ENCODE peak calls at places on chromosome 14, in ten cellular contexts. N is left lung; L is GM23248; J is naive thymus-derived CD4-positive, alpha-beta T cell; R is astrocyte; W is CD4-positive, alpha-beta memory T cell; F is effector memory CD4-positive, alpha-beta T cell; Z is neuronal stem cell; H is SK-N-SH; O is dorsolateral prefrontal cortex. I is an unnamed sample.

GRCh38 chr14:96623676-96624484 is 121.7 kb downstream of the PAPOLA start:
- DNase-seq in R (no peak), F (no peak), Z (no peak), H (no peak), J (no peak), L (no peak), O (no peak), N (no peak), W (no peak), I (no peak)

GRCh38 chr14:100298551-100299237 is 7.5 kb downstream of the SLC25A29 start:
- DNase-seq in F (no peak), N (peak; percentile 41), J (no peak), R (no peak), O (no peak), W (no peak), Z (no peak), L (no peak), H (no peak), I (peak; percentile 40)

GRCh38 chr14:69318241-69318640 is 58.3 kb downstream of the GALNT16 start:
- DNase-seq in F (no peak), H (no peak), R (no peak), Z (no peak), L (no peak), W (no peak), J (no peak), N (no peak), O (no peak), I (no peak)

GRCh38 chr14:24123465-24124417 is 6.7 kb upstream of the FITM1 start:
- DNase-seq in R (no peak), N (peak; percentile 39), W (no peak), H (no peak), F (no peak), Z (no peak), O (no peak), J (no peak), L (no peak), I (no peak)

GRCh38 chr14:75274899-75275569 is 3.6 kb upstream of the FOS start:
- DNase-seq in F (peak; percentile 75), J (peak; percentile 70), H (no peak), O (no peak), L (no peak), Z (no peak), R (no peak), W (peak; percentile 85), N (peak; percentile 87), I (peak; percentile 54)

GRCh38 chr14:30558362-30558674 is 640 bp upstream of the G2E3 start:
- DNase-seq in W (no peak), J (no peak), R (no peak), F (no peak), H (no peak), Z (no peak), O (no peak), N (no peak), L (no peak), I (no peak)

GRCh38 chr14:83885748-83886382 is 1644.1 kb upstream of the FLRT2 start:
- DNase-seq in F (no peak), L (no peak), N (no peak), O (no peak), H (no peak), W (no peak), R (no peak), Z (no peak), J (no peak), I (no peak)

GRCh38 chr14:57560681-57561080 is 67.0 kb upstream of the CCDC198 start:
- DNase-seq in F (no peak), O (no peak), H (no peak), W (no peak), Z (no peak), R (no peak), N (no peak), J (no peak), L (no peak), I (no peak)

GRCh38 chr14:97468220-97468619 is 671.0 kb downstream of the VRK1 start:
- DNase-seq in O (no peak), L (no peak), W (no peak), N (no peak), F (no peak), Z (no peak), J (no peak), R (no peak), H (no peak), I (no peak)

GRCh38 chr14:92651106-92651792 is 97.2 kb downstream of the LGMN start:
- DNase-seq in R (no peak), H (no peak), J (peak; percentile 90), Z (no peak), F (peak; percentile 71), L (no peak), O (no peak), W (peak; percentile 84), N (peak; percentile 90), I (peak; percentile 90)

GRCh38 chr14:99259327-99259726 is 12.7 kb downstream of the BCL11B start:
- DNase-seq in L (no peak), W (peak; percentile 81), H (no peak), N (no peak), Z (no peak), F (peak; percentile 63), R (no peak), J (peak; percentile 92), O (no peak), I (no peak)

GRCh38 chr14:37172024-37172869 is at the start of gene SLC25A21:
- DNase-seq in J (no peak), N (peak; percentile 87), R (peak; percentile 77), H (no peak), W (no peak), L (peak; percentile 84), Z (peak; percentile 61), O (peak; percentile 71), F (no peak), I (no peak)

GRCh38 chr14:21866479-21866878 is 192.9 kb upstream of the OR4E1 start:
- DNase-seq in R (no peak), H (no peak), O (no peak), W (no peak), J (no peak), N (no peak), Z (no peak), F (no peak), L (peak; percentile 18), I (no peak)

GRCh38 chr14:21894003-21894897 is 220.6 kb upstream of the OR4E1 start:
- DNase-seq in H (no peak), O (peak; percentile 4), N (no peak), F (peak; percentile 17), L (no peak), J (peak; percentile 53), Z (no peak), R (no peak), W (peak; percentile 39), I (peak; percentile 45)

GRCh38 chr14:39185256-39186049 is 10.4 kb downstream of the PNN start:
- DNase-seq in R (no peak), N (no peak), H (no peak), Z (no peak), J (no peak), F (no peak), O (no peak), W (no peak), L (no peak), I (no peak)

GRCh38 chr14:76446486-76446885 is 70.5 kb downstream of the ESRRB start:
- DNase-seq in O (no peak), J (no peak), L (no peak), H (peak; percentile 43), Z (no peak), W (no peak), F (no peak), N (no peak), R (no peak), I (no peak)

GRCh38 chr14:58907803-58908202 is 270.0 kb downstream of the DACT1 start:
- DNase-seq in H (no peak), O (no peak), J (no peak), Z (no peak), R (peak; percentile 76), L (no peak), N (no peak), F (no peak), W (no peak), I (no peak)

GRCh38 chr14:106586098-106586704 is 1059.8 kb downstream of the TMEM121 start:
- DNase-seq in N (no peak), F (peak; percentile 18), Z (no peak), H (peak; percentile 36), R (no peak), W (peak; percentile 40), J (peak; percentile 48), L (no peak), O (no peak), I (peak; percentile 38)

GRCh38 chr14:54219281-54220121 is 177.3 kb upstream of the CDKN3 start:
- DNase-seq in J (no peak), N (no peak), F (no peak), R (no peak), H (peak; percentile 48), L (peak; percentile 20), O (no peak), Z (no peak), W (no peak), I (no peak)
- H3K4me3 ChIP-seq in J (no peak overlapping the region), N (no peak overlapping the region), F (no peak overlapping the region), R (peak overlapping the region; percentile 53), H (no peak overlapping the region), L (peak overlapping the region; percentile 69), O (peak overlapping the region; percentile 32), Z (peak overlapping the region; percentile 22), W (no peak overlapping the region), I (no peak overlapping the region)

GRCh38 chr14:32896979-32897723 is 41.5 kb upstream of the NPAS3 start:
- DNase-seq in L (peak; percentile 60), O (no peak), Z (no peak), W (no peak), F (no peak), R (peak; percentile 33), N (no peak), J (no peak), H (no peak), I (no peak)
- H3K27ac ChIP-seq in L (peak overlapping the region; percentile 26), O (peak overlapping the region; percentile 81), Z (no peak overlapping the region), W (no peak overlapping the region), F (no peak overlapping the region), R (peak overlapping the region; percentile 26), N (peak overlapping the region; percentile 62), J (no peak overlapping the region), H (no peak overlapping the region), I (no peak overlapping the region)

GRCh38 chr14:73238941-73239340 is 1.6 kb downstream of the PAPLN start:
- DNase-seq in O (no peak), J (no peak), Z (no peak), H (peak; percentile 25), N (no peak), W (no peak), L (no peak), F (no peak), R (no peak), I (no peak)
- H3K4me3 ChIP-seq in O (peak overlapping the region; percentile 58), J (no peak overlapping the region), Z (peak overlapping the region; percentile 52), H (no peak overlapping the region), N (peak overlapping the region; percentile 46), W (no peak overlapping the region), L (peak overlapping the region; percentile 57), F (no peak overlapping the region), R (peak overlapping the region; percentile 56), I (no peak overlapping the region)

DNA sequence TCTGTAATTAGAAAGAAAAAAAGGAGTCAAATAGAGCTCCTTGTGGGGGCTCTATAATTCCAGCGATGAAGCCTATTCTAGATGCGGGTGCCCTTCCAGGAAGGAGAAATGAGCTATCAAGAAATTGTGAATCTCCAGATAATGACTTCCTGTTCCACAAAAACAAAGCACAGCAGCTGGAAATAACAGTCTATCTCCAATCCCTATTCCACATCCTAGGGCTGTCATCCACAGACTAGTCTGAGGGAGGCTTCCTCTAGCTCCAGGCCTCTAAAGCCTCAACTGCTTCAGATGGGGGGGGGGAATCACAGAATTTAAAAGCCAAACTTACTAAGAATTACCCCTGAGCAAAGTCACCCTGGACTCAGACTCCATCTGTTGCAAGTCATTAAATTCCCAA is 77.4 kb upstream of the GTF2A1 start:
- DNase-seq in N (no peak), H (no peak), Z (no peak), R (no peak), L (no peak), J (no peak), F (no peak), W (no peak), O (no peak), I (no peak)
- H3K27ac ChIP-seq in N (no peak overlapping the region), H (no peak overlapping the region), Z (no peak overlapping the region), R (no peak overlapping the region), L (no peak overlapping the region), J (no peak overlapping the region), F (no peak overlapping the region), W (no peak overlapping the region), O (no peak overlapping the region), I (no peak overlapping the region)

I was measured in CD8-positive, alpha-beta memory T cell.